ENCODE peak calls at places on chromosome 19, in six cellular contexts. One of them, this sample, is unnamed.

GRCh38 chr19:1230585-1231489 is 7.0 kb downstream of the CBARP start:
- DNase-seq in dermis microvascular lymphatic vessel endothelial cell: no peak
- DNase-seq in Jurkat, Clone E6-1: no peak
- DNase-seq in small intestine: no peak
- DNase-seq in activated CD8-positive, alpha-beta memory T cell treated with anti-CD3 and anti-CD28 coated beads for 1 hour: no peak
- DNase-seq in fibroblast of the aortic adventitia: no peak
- DNase-seq in this sample: no peak

GRCh38 chr19:1904385-1905070 is 671 bp upstream of the ADAT3 start:
- DNase-seq in dermis microvascular lymphatic vessel endothelial cell: no peak
- DNase-seq in Jurkat, Clone E6-1: no peak
- DNase-seq in small intestine: no peak
- DNase-seq in activated CD8-positive, alpha-beta memory T cell treated with anti-CD3 and anti-CD28 coated beads for 1 hour: no peak
- DNase-seq in fibroblast of the aortic adventitia: peak; percentile 43
- DNase-seq in this sample: peak; percentile 68

GRCh38 chr19:41399091-41399490 is 1.5 kb downstream of the BCKDHA start:
- DNase-seq in dermis microvascular lymphatic vessel endothelial cell: no peak
- DNase-seq in Jurkat, Clone E6-1: no peak
- DNase-seq in small intestine: no peak
- DNase-seq in activated CD8-positive, alpha-beta memory T cell treated with anti-CD3 and anti-CD28 coated beads for 1 hour: no peak
- DNase-seq in fibroblast of the aortic adventitia: no peak
- DNase-seq in this sample: no peak

GRCh38 chr19:30393046-30393445 is 20.9 kb downstream of the ZNF536 start:
- DNase-seq in dermis microvascular lymphatic vessel endothelial cell: no peak
- DNase-seq in Jurkat, Clone E6-1: peak; percentile 12
- DNase-seq in small intestine: no peak
- DNase-seq in activated CD8-positive, alpha-beta memory T cell treated with anti-CD3 and anti-CD28 coated beads for 1 hour: no peak
- DNase-seq in fibroblast of the aortic adventitia: no peak
- DNase-seq in this sample: no peak

GRCh38 chr19:12695997-12696365 is 450 bp downstream of the FBXW9 start:
- DNase-seq in dermis microvascular lymphatic vessel endothelial cell: no peak
- DNase-seq in Jurkat, Clone E6-1: no peak
- DNase-seq in small intestine: no peak
- DNase-seq in activated CD8-positive, alpha-beta memory T cell treated with anti-CD3 and anti-CD28 coated beads for 1 hour: no peak
- DNase-seq in fibroblast of the aortic adventitia: no peak
- DNase-seq in this sample: no peak

GRCh38 chr19:48772503-48772953 is 17.2 kb downstream of the FGF21 start:
- DNase-seq in dermis microvascular lymphatic vessel endothelial cell: peak; percentile 88
- DNase-seq in Jurkat, Clone E6-1: no peak
- DNase-seq in small intestine: no peak
- DNase-seq in activated CD8-positive, alpha-beta memory T cell treated with anti-CD3 and anti-CD28 coated beads for 1 hour: no peak
- DNase-seq in fibroblast of the aortic adventitia: peak; percentile 33
- DNase-seq in this sample: no peak

GRCh38 chr19:51094696-51095279 is 12.1 kb upstream of the KLK14 start:
- DNase-seq in dermis microvascular lymphatic vessel endothelial cell: no peak
- DNase-seq in Jurkat, Clone E6-1: no peak
- DNase-seq in small intestine: no peak
- DNase-seq in activated CD8-positive, alpha-beta memory T cell treated with anti-CD3 and anti-CD28 coated beads for 1 hour: no peak
- DNase-seq in fibroblast of the aortic adventitia: no peak
- DNase-seq in this sample: no peak

GRCh38 chr19:1503925-1504430 is 8.8 kb downstream of the ADAMTSL5 start:
- DNase-seq in dermis microvascular lymphatic vessel endothelial cell: no peak
- DNase-seq in Jurkat, Clone E6-1: no peak
- DNase-seq in small intestine: no peak
- DNase-seq in activated CD8-positive, alpha-beta memory T cell treated with anti-CD3 and anti-CD28 coated beads for 1 hour: no peak
- DNase-seq in fibroblast of the aortic adventitia: no peak
- DNase-seq in this sample: no peak

GRCh38 chr19:18919895-18920204 is 335 bp downstream of the DDX49 start:
- DNase-seq in dermis microvascular lymphatic vessel endothelial cell: no peak
- DNase-seq in Jurkat, Clone E6-1: no peak
- DNase-seq in small intestine: no peak
- DNase-seq in activated CD8-positive, alpha-beta memory T cell treated with anti-CD3 and anti-CD28 coated beads for 1 hour: no peak
- DNase-seq in fibroblast of the aortic adventitia: peak; percentile 30
- DNase-seq in this sample: no peak

GRCh38 chr19:755063-755462 is 4.2 kb downstream of the MISP start:
- DNase-seq in dermis microvascular lymphatic vessel endothelial cell: no peak
- DNase-seq in Jurkat, Clone E6-1: no peak
- DNase-seq in small intestine: peak; percentile 95
- DNase-seq in activated CD8-positive, alpha-beta memory T cell treated with anti-CD3 and anti-CD28 coated beads for 1 hour: no peak
- DNase-seq in fibroblast of the aortic adventitia: no peak
- DNase-seq in this sample: peak; percentile 84

GRCh38 chr19:19510432-19510831 is 4.9 kb downstream of the TSSK6 start:
- DNase-seq in dermis microvascular lymphatic vessel endothelial cell: no peak
- DNase-seq in Jurkat, Clone E6-1: no peak
- DNase-seq in small intestine: no peak
- DNase-seq in activated CD8-positive, alpha-beta memory T cell treated with anti-CD3 and anti-CD28 coated beads for 1 hour: no peak
- DNase-seq in fibroblast of the aortic adventitia: peak; percentile 9
- DNase-seq in this sample: no peak

GRCh38 chr19:38774181-38774950 is 1.0 kb upstream of the LGALS7 start:
- DNase-seq in dermis microvascular lymphatic vessel endothelial cell: no peak
- DNase-seq in Jurkat, Clone E6-1: no peak
- DNase-seq in small intestine: no peak
- DNase-seq in activated CD8-positive, alpha-beta memory T cell treated with anti-CD3 and anti-CD28 coated beads for 1 hour: no peak
- DNase-seq in fibroblast of the aortic adventitia: no peak
- DNase-seq in this sample: no peak

GRCh38 chr19:43229315-43229714 is 23.9 kb upstream of the PSG4 start:
- DNase-seq in dermis microvascular lymphatic vessel endothelial cell: peak; percentile 9
- DNase-seq in Jurkat, Clone E6-1: peak; percentile 28
- DNase-seq in small intestine: no peak
- DNase-seq in activated CD8-positive, alpha-beta memory T cell treated with anti-CD3 and anti-CD28 coated beads for 1 hour: no peak
- DNase-seq in fibroblast of the aortic adventitia: peak; percentile 39
- DNase-seq in this sample: no peak

GRCh38 chr19:4376245-4376990 is 23.9 kb downstream of the SH3GL1 start:
- DNase-seq in dermis microvascular lymphatic vessel endothelial cell: no peak
- DNase-seq in Jurkat, Clone E6-1: no peak
- DNase-seq in small intestine: no peak
- DNase-seq in activated CD8-positive, alpha-beta memory T cell treated with anti-CD3 and anti-CD28 coated beads for 1 hour: no peak
- DNase-seq in fibroblast of the aortic adventitia: no peak
- DNase-seq in this sample: no peak

GRCh38 chr19:48381178-48381950 is 10.0 kb downstream of the KDELR1 start:
- DNase-seq in dermis microvascular lymphatic vessel endothelial cell: no peak
- DNase-seq in Jurkat, Clone E6-1: no peak
- DNase-seq in small intestine: no peak
- DNase-seq in activated CD8-positive, alpha-beta memory T cell treated with anti-CD3 and anti-CD28 coated beads for 1 hour: no peak
- DNase-seq in fibroblast of the aortic adventitia: no peak
- DNase-seq in this sample: no peak

GRCh38 chr19:16115309-16116039 is 3.8 kb downstream of the RAB8A start:
- DNase-seq in dermis microvascular lymphatic vessel endothelial cell: no peak
- DNase-seq in Jurkat, Clone E6-1: no peak
- DNase-seq in small intestine: peak; percentile 83
- DNase-seq in activated CD8-positive, alpha-beta memory T cell treated with anti-CD3 and anti-CD28 coated beads for 1 hour: no peak
- DNase-seq in fibroblast of the aortic adventitia: no peak
- DNase-seq in this sample: no peak

GRCh38 chr19:42693760-42694350 is 46.4 kb downstream of the PSG3 start:
- DNase-seq in dermis microvascular lymphatic vessel endothelial cell: peak; percentile 48
- DNase-seq in Jurkat, Clone E6-1: peak; percentile 5
- DNase-seq in small intestine: no peak
- DNase-seq in activated CD8-positive, alpha-beta memory T cell treated with anti-CD3 and anti-CD28 coated beads for 1 hour: no peak
- DNase-seq in fibroblast of the aortic adventitia: peak; percentile 53
- DNase-seq in this sample: no peak

GRCh38 chr19:50432221-50432626 is 468 bp upstream of the MYBPC2 start:
- DNase-seq in dermis microvascular lymphatic vessel endothelial cell: no peak
- DNase-seq in Jurkat, Clone E6-1: no peak
- DNase-seq in small intestine: no peak
- DNase-seq in activated CD8-positive, alpha-beta memory T cell treated with anti-CD3 and anti-CD28 coated beads for 1 hour: no peak
- DNase-seq in fibroblast of the aortic adventitia: no peak
- DNase-seq in this sample: no peak

This sample was measured in colonic mucosa.